ENCODE peak calls at places on chromosomes 2 and 18, in four cellular contexts. One of them, this sample, is unnamed. For H3K36me3 and H3K4me1, the result is how much of the 10 kb centered on the place peaks cover.

GRCh38 chr2:235031686-235032373 is 80.0 kb downstream of the SH3BP4 start:
- DNase-seq in naive thymus-derived CD4-positive, alpha-beta T cell: no peak
- DNase-seq in aorta: no peak
- DNase-seq in cardiac muscle cell: no peak
- DNase-seq in this sample: no peak

GRCh38 chr2:214533511-214533910 is 122.7 kb downstream of the VWC2L start:
- DNase-seq in naive thymus-derived CD4-positive, alpha-beta T cell: no peak
- DNase-seq in aorta: no peak
- DNase-seq in cardiac muscle cell: no peak
- DNase-seq in this sample: no peak

GRCh38 chr2:108354171-108354570 is 23.6 kb upstream of the SULT1C4 start:
- DNase-seq in naive thymus-derived CD4-positive, alpha-beta T cell: no peak
- DNase-seq in aorta: no peak
- DNase-seq in cardiac muscle cell: no peak
- DNase-seq in this sample: no peak

GRCh38 chr2:157444643-157445040 is 753 bp upstream of the CYTIP start:
- DNase-seq in naive thymus-derived CD4-positive, alpha-beta T cell: no peak
- DNase-seq in aorta: no peak
- DNase-seq in cardiac muscle cell: no peak
- DNase-seq in this sample: no peak

GRCh38 chr18:1394966-1395365 is 490.3 kb downstream of the ADCYAP1 start:
- DNase-seq in naive thymus-derived CD4-positive, alpha-beta T cell: no peak
- DNase-seq in aorta: no peak
- DNase-seq in cardiac muscle cell: no peak
- DNase-seq in this sample: no peak

GRCh38 chr2:45690223-45690622 is 38.7 kb downstream of the PRKCE start:
- DNase-seq in naive thymus-derived CD4-positive, alpha-beta T cell: no peak
- DNase-seq in aorta: no peak
- DNase-seq in cardiac muscle cell: no peak
- DNase-seq in this sample: no peak

GRCh38 chr2:43831438-43832294 is 7.0 kb downstream of the ABCG5 start:
- DNase-seq in naive thymus-derived CD4-positive, alpha-beta T cell: no peak
- DNase-seq in aorta: no peak
- DNase-seq in cardiac muscle cell: peak
- DNase-seq in this sample: no peak

GRCh38 chr2:233101826-233102225 is 41.7 kb downstream of the INPP5D start:
- DNase-seq in naive thymus-derived CD4-positive, alpha-beta T cell: no peak
- DNase-seq in aorta: no peak
- DNase-seq in cardiac muscle cell: no peak
- DNase-seq in this sample: no peak

GRCh38 chr18:61575419-61575818 is 242.2 kb downstream of the CDH20 start:
- DNase-seq in naive thymus-derived CD4-positive, alpha-beta T cell: no peak
- DNase-seq in aorta: no peak
- DNase-seq in cardiac muscle cell: no peak
- DNase-seq in this sample: no peak

GRCh38 chr2:205383601-205384000 is 298.7 kb upstream of the NRP2 start:
- DNase-seq in naive thymus-derived CD4-positive, alpha-beta T cell: no peak
- DNase-seq in aorta: no peak
- DNase-seq in cardiac muscle cell: no peak
- DNase-seq in this sample: no peak

GRCh38 chr18:74476154-74476553 is 19.0 kb upstream of the DIPK1C start:
- DNase-seq in naive thymus-derived CD4-positive, alpha-beta T cell: no peak
- DNase-seq in aorta: no peak
- DNase-seq in cardiac muscle cell: peak
- DNase-seq in this sample: peak

GRCh38 chr2:105381119-105381668 is 17.7 kb downstream of the FHL2 start:
- DNase-seq in naive thymus-derived CD4-positive, alpha-beta T cell: no peak
- DNase-seq in aorta: no peak
- DNase-seq in cardiac muscle cell: no peak
- DNase-seq in this sample: no peak

GRCh38 chr2:114489143-114489542 is 46.7 kb downstream of the DPP10 start:
- DNase-seq in naive thymus-derived CD4-positive, alpha-beta T cell: no peak
- DNase-seq in aorta: no peak
- DNase-seq in cardiac muscle cell: no peak
- DNase-seq in this sample: no peak

GRCh38 chr2:210617318-210617717 is 60.9 kb downstream of the CPS1 start:
- DNase-seq in naive thymus-derived CD4-positive, alpha-beta T cell: no peak
- DNase-seq in aorta: no peak
- DNase-seq in cardiac muscle cell: no peak
- DNase-seq in this sample: no peak

GRCh38 chr2:3487028-3487425 is 32.3 kb downstream of the ADI1 start:
- DNase-seq in naive thymus-derived CD4-positive, alpha-beta T cell: no peak
- DNase-seq in aorta: no peak
- DNase-seq in cardiac muscle cell: no peak
- DNase-seq in this sample: no peak

GRCh38 chr2:191302459-191303155 is 57.4 kb downstream of the MYO1B start:
- DNase-seq in naive thymus-derived CD4-positive, alpha-beta T cell: peak
- DNase-seq in aorta: no peak
- DNase-seq in cardiac muscle cell: peak
- DNase-seq in this sample: no peak

GRCh38 chr2:204984421-204984925 is 439.2 kb downstream of the PARD3B start:
- DNase-seq in naive thymus-derived CD4-positive, alpha-beta T cell: no peak
- DNase-seq in aorta: no peak
- DNase-seq in cardiac muscle cell: no peak
- DNase-seq in this sample: no peak

GRCh38 chr18:34802938-34803337 is 92.8 kb downstream of the DTNA start:
- DNase-seq in naive thymus-derived CD4-positive, alpha-beta T cell: no peak
- DNase-seq in aorta: no peak
- DNase-seq in cardiac muscle cell: no peak
- DNase-seq in this sample: peak

GRCh38 chr2:107324166-107324565 is 438.2 kb upstream of the ST6GAL2 start:
- DNase-seq in naive thymus-derived CD4-positive, alpha-beta T cell: no peak
- DNase-seq in aorta: no peak
- DNase-seq in cardiac muscle cell: no peak
- DNase-seq in this sample: no peak

GRCh38 chr2:5691659-5692529 is at the start of gene SOX11:
- DNase-seq in naive thymus-derived CD4-positive, alpha-beta T cell: no peak
- DNase-seq in aorta: no peak
- DNase-seq in cardiac muscle cell: peak
- DNase-seq in this sample: no peak

GRCh38 chr2:223545830-223546229 is 56.3 kb downstream of the SCG2 start:
- DNase-seq in naive thymus-derived CD4-positive, alpha-beta T cell: no peak
- DNase-seq in aorta: no peak
- DNase-seq in cardiac muscle cell: no peak
- DNase-seq in this sample: no peak

GRCh38 chr2:174535757-174536703 is 49.2 kb upstream of the GPR155 start:
- DNase-seq in naive thymus-derived CD4-positive, alpha-beta T cell: no peak
- DNase-seq in aorta: no peak
- DNase-seq in cardiac muscle cell: no peak
- DNase-seq in this sample: no peak

DNA sequence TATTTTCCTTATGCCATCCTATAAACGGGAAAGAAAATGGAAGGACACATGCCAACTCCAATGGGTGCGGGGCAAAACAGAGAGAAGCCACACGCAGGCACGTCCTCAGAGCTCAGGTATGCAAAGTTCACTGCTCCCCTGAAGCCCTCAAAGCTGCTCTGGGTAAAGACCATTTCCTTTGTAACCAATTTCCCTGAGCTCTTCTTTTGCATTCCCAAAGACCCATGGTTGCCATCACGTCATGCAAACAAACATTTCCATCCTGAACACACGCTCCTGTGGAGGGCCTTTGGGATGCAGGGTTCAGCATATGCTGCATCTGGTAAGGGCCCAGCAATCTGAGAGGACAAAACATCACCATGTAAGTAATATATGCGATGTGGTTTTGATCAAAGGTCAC is 69.4 kb downstream of the EMILIN2 start:
- DNase-seq in naive thymus-derived CD4-positive, alpha-beta T cell: no peak
- DNase-seq in aorta: no peak
- DNase-seq in cardiac muscle cell: no peak
- DNase-seq in this sample: no peak
- H3K36me3 ChIP-seq in naive thymus-derived CD4-positive, alpha-beta T cell: under half
- H3K36me3 ChIP-seq in aorta: under half
- H3K36me3 ChIP-seq in cardiac muscle cell: half or more
- H3K36me3 ChIP-seq in this sample: under half

DNA sequence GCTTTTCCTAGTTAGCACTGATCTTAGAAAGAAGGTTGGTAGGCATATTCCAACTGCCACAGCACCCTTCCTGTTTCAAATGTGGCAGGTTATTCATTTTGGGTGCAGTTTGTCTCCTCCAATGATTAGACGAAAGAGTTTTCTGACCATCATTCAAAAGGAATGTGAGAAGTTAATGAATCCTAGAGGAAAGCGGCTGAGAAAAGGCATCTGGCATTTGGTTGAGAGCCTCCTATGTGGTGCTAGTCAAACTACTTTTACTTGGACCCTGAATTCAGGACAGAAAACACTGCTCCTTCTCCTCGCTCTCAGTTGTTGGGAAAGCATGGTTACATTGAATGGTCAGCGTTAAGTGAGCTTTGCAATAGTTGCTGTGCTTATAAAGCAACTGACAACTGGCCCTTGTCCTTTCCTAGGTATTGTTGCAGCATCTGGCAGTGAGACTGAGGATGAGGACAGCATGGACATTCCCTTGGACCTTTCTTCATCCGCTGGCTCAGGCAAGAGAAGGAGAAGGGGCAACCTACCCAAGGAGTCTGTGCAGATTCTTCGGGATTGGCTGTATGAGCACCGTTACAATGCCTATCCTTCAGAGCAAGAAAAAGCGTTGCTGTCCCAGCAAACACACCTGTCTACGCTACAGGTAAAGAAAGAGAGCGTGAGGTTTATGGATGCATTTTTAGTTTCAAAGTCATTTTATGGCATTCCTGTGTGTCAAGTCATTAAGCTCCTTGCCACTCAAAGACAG is 6.1 kb downstream of the TGIF1 start:
- DNase-seq in naive thymus-derived CD4-positive, alpha-beta T cell: no peak
- DNase-seq in aorta: no peak
- DNase-seq in cardiac muscle cell: no peak
- DNase-seq in this sample: no peak
- H3K4me1 ChIP-seq in naive thymus-derived CD4-positive, alpha-beta T cell: under half
- H3K4me1 ChIP-seq in aorta: under half
- H3K4me1 ChIP-seq in cardiac muscle cell: under half
- H3K4me1 ChIP-seq in this sample: under half

GRCh38 chr2:230946429-230947234 is 21.6 kb upstream of the GPR55 start:
- DNase-seq in naive thymus-derived CD4-positive, alpha-beta T cell: no peak
- DNase-seq in aorta: no peak
- DNase-seq in cardiac muscle cell: no peak
- DNase-seq in this sample: no peak
- H3K4me3 ChIP-seq in naive thymus-derived CD4-positive, alpha-beta T cell: no peak
- H3K4me3 ChIP-seq in aorta: no peak
- H3K4me3 ChIP-seq in cardiac muscle cell: no peak
- H3K4me3 ChIP-seq in this sample: no peak

GRCh38 chr2:110669079-110669478 is 8.8 kb downstream of the BUB1 start:
- DNase-seq in naive thymus-derived CD4-positive, alpha-beta T cell: no peak
- DNase-seq in aorta: no peak
- DNase-seq in cardiac muscle cell: no peak
- DNase-seq in this sample: no peak

GRCh38 chr2:110664135-110664534 is 13.7 kb downstream of the BUB1 start:
- DNase-seq in naive thymus-derived CD4-positive, alpha-beta T cell: no peak
- DNase-seq in aorta: no peak
- DNase-seq in cardiac muscle cell: no peak
- DNase-seq in this sample: no peak

GRCh38 chr2:110662560-110662959 is 15.3 kb downstream of the BUB1 start:
- DNase-seq in naive thymus-derived CD4-positive, alpha-beta T cell: no peak
- DNase-seq in aorta: no peak
- DNase-seq in cardiac muscle cell: no peak
- DNase-seq in this sample: no peak

GRCh38 chr2:110670826-110671225 is 7.0 kb downstream of the BUB1 start:
- DNase-seq in naive thymus-derived CD4-positive, alpha-beta T cell: no peak
- DNase-seq in aorta: no peak
- DNase-seq in cardiac muscle cell: no peak
- DNase-seq in this sample: no peak

GRCh38 chr2:110667061-110667460 is 10.8 kb downstream of the BUB1 start:
- DNase-seq in naive thymus-derived CD4-positive, alpha-beta T cell: no peak
- DNase-seq in aorta: no peak
- DNase-seq in cardiac muscle cell: no peak
- DNase-seq in this sample: no peak
- H3K36me3 ChIP-seq in naive thymus-derived CD4-positive, alpha-beta T cell: under half
- H3K36me3 ChIP-seq in aorta: under half
- H3K36me3 ChIP-seq in cardiac muscle cell: under half
- H3K36me3 ChIP-seq in this sample: half or more

GRCh38 chr2:177244244-177244771 is 20.2 kb downstream of the NFE2L2 start:
- DNase-seq in naive thymus-derived CD4-positive, alpha-beta T cell: no peak
- DNase-seq in aorta: no peak
- DNase-seq in cardiac muscle cell: no peak
- DNase-seq in this sample: no peak
- H3K4me1 ChIP-seq in naive thymus-derived CD4-positive, alpha-beta T cell: half or more
- H3K4me1 ChIP-seq in aorta: under half
- H3K4me1 ChIP-seq in cardiac muscle cell: under half
- H3K4me1 ChIP-seq in this sample: half or more

GRCh38 chr2:23513245-23513880 is 128.4 kb downstream of the KLHL29 start:
- DNase-seq in naive thymus-derived CD4-positive, alpha-beta T cell: no peak
- DNase-seq in aorta: peak
- DNase-seq in cardiac muscle cell: no peak
- DNase-seq in this sample: no peak
- H3K4me3 ChIP-seq in naive thymus-derived CD4-positive, alpha-beta T cell: no peak
- H3K4me3 ChIP-seq in aorta: no peak
- H3K4me3 ChIP-seq in cardiac muscle cell: no peak
- H3K4me3 ChIP-seq in this sample: no peak

GRCh38 chr2:6958616-6959235 is 41.5 kb downstream of the RNF144A start:
- DNase-seq in naive thymus-derived CD4-positive, alpha-beta T cell: no peak
- DNase-seq in aorta: no peak
- DNase-seq in cardiac muscle cell: no peak
- DNase-seq in this sample: no peak
- H3K36me3 ChIP-seq in naive thymus-derived CD4-positive, alpha-beta T cell: under half
- H3K36me3 ChIP-seq in aorta: under half
- H3K36me3 ChIP-seq in cardiac muscle cell: under half
- H3K36me3 ChIP-seq in this sample: under half

GRCh38 chr2:37654419-37654818 is 17.0 kb downstream of the CDC42EP3 start:
- DNase-seq in naive thymus-derived CD4-positive, alpha-beta T cell: no peak
- DNase-seq in aorta: no peak
- DNase-seq in cardiac muscle cell: no peak
- DNase-seq in this sample: no peak
- H3K4me1 ChIP-seq in naive thymus-derived CD4-positive, alpha-beta T cell: under half
- H3K4me1 ChIP-seq in aorta: under half
- H3K4me1 ChIP-seq in cardiac muscle cell: half or more
- H3K4me1 ChIP-seq in this sample: under half

GRCh38 chr2:199471443-199472057 is 13.8 kb upstream of the SATB2 start:
- DNase-seq in naive thymus-derived CD4-positive, alpha-beta T cell: no peak
- DNase-seq in aorta: peak
- DNase-seq in cardiac muscle cell: peak
- DNase-seq in this sample: peak
- H3K4me3 ChIP-seq in naive thymus-derived CD4-positive, alpha-beta T cell: no peak
- H3K4me3 ChIP-seq in aorta: no peak
- H3K4me3 ChIP-seq in cardiac muscle cell: no peak
- H3K4me3 ChIP-seq in this sample: peak

GRCh38 chr2:218854860-218855259 is 4.7 kb upstream of the WNT6 start:
- DNase-seq in naive thymus-derived CD4-positive, alpha-beta T cell: no peak
- DNase-seq in aorta: no peak
- DNase-seq in cardiac muscle cell: no peak
- DNase-seq in this sample: no peak

GRCh38 chr2:218855305-218856167 is 4.1 kb upstream of the WNT6 start:
- DNase-seq in naive thymus-derived CD4-positive, alpha-beta T cell: no peak
- DNase-seq in aorta: no peak
- DNase-seq in cardiac muscle cell: no peak
- DNase-seq in this sample: no peak

GRCh38 chr2:218857371-218858137 is 2.1 kb upstream of the WNT6 start:
- DNase-seq in naive thymus-derived CD4-positive, alpha-beta T cell: no peak
- DNase-seq in aorta: no peak
- DNase-seq in cardiac muscle cell: no peak
- DNase-seq in this sample: peak

GRCh38 chr2:218856896-218857243 is 2.7 kb upstream of the WNT6 start:
- DNase-seq in naive thymus-derived CD4-positive, alpha-beta T cell: no peak
- DNase-seq in aorta: no peak
- DNase-seq in cardiac muscle cell: no peak
- DNase-seq in this sample: no peak

GRCh38 chr2:218856168-218856895 is 3.3 kb upstream of the WNT6 start:
- DNase-seq in naive thymus-derived CD4-positive, alpha-beta T cell: no peak
- DNase-seq in aorta: no peak
- DNase-seq in cardiac muscle cell: no peak
- DNase-seq in this sample: no peak
- H3K36me3 ChIP-seq in naive thymus-derived CD4-positive, alpha-beta T cell: under half
- H3K36me3 ChIP-seq in aorta: under half
- H3K36me3 ChIP-seq in cardiac muscle cell: under half
- H3K36me3 ChIP-seq in this sample: under half

This sample was measured in HAP-1.